ENCODE peak calls at places on chromosomes 6 and 20, in six cellular contexts. One of them, this sample, is unnamed.
A peak's percentile ranks its signal among the peaks of the same experiment; 100 is the strongest.

GRCh38 chr6:24385536-24386269 is 17.0 kb upstream of the MRS2 start:
- DNase-seq in CD8-positive, alpha-beta T cell: no peak
- DNase-seq in upper lobe of right lung: no peak
- DNase-seq in uterus: no peak
- DNase-seq in testis: no peak
- DNase-seq in H1: no peak
- DNase-seq in this sample: no peak

GRCh38 chr20:62824476-62825287 is 7.8 kb downstream of the COL9A3 start:
- DNase-seq in CD8-positive, alpha-beta T cell: peak; percentile 36
- DNase-seq in upper lobe of right lung: no peak
- DNase-seq in uterus: peak; percentile 80
- DNase-seq in testis: no peak
- DNase-seq in H1: no peak
- DNase-seq in this sample: no peak

GRCh38 chr20:10557685-10558084 is 116.1 kb downstream of the JAG1 start:
- DNase-seq in CD8-positive, alpha-beta T cell: no peak
- DNase-seq in upper lobe of right lung: no peak
- DNase-seq in uterus: no peak
- DNase-seq in testis: no peak
- DNase-seq in H1: peak; percentile 15
- DNase-seq in this sample: peak; percentile 91

GRCh38 chr6:106275692-106276091 is 49.9 kb downstream of the ATG5 start:
- DNase-seq in CD8-positive, alpha-beta T cell: no peak
- DNase-seq in upper lobe of right lung: no peak
- DNase-seq in uterus: no peak
- DNase-seq in testis: no peak
- DNase-seq in H1: no peak
- DNase-seq in this sample: no peak

GRCh38 chr6:1524040-1524480 is 85.7 kb upstream of the FOXC1 start:
- DNase-seq in CD8-positive, alpha-beta T cell: peak; percentile 81
- DNase-seq in upper lobe of right lung: peak; percentile 90
- DNase-seq in uterus: no peak
- DNase-seq in testis: peak; percentile 84
- DNase-seq in H1: peak; percentile 61
- DNase-seq in this sample: peak; percentile 34

GRCh38 chr20:2932497-2932896 is 59.2 kb downstream of the PTPRA start:
- DNase-seq in CD8-positive, alpha-beta T cell: no peak
- DNase-seq in upper lobe of right lung: no peak
- DNase-seq in uterus: no peak
- DNase-seq in testis: no peak
- DNase-seq in H1: no peak
- DNase-seq in this sample: no peak

GRCh38 chr20:4090756-4091331 is 75.5 kb upstream of the RNF24 start:
- DNase-seq in CD8-positive, alpha-beta T cell: peak; percentile 4
- DNase-seq in upper lobe of right lung: no peak
- DNase-seq in uterus: no peak
- DNase-seq in testis: no peak
- DNase-seq in H1: no peak
- DNase-seq in this sample: no peak

GRCh38 chr20:48618052-48618451 is 209.7 kb downstream of the PREX1 start:
- DNase-seq in CD8-positive, alpha-beta T cell: no peak
- DNase-seq in upper lobe of right lung: peak; percentile 61
- DNase-seq in uterus: no peak
- DNase-seq in testis: no peak
- DNase-seq in H1: no peak
- DNase-seq in this sample: no peak

GRCh38 chr20:44218441-44218840 is 7.9 kb upstream of the OSER1 start:
- DNase-seq in CD8-positive, alpha-beta T cell: peak; percentile 71
- DNase-seq in upper lobe of right lung: no peak
- DNase-seq in uterus: no peak
- DNase-seq in testis: no peak
- DNase-seq in H1: no peak
- DNase-seq in this sample: no peak

GRCh38 chr20:41361757-41362747 is 4.6 kb downstream of the EMILIN3 start:
- DNase-seq in CD8-positive, alpha-beta T cell: no peak
- DNase-seq in upper lobe of right lung: no peak
- DNase-seq in uterus: no peak
- DNase-seq in testis: no peak
- DNase-seq in H1: no peak
- DNase-seq in this sample: no peak

GRCh38 chr6:1724616-1725015 is 114.9 kb downstream of the FOXC1 start:
- DNase-seq in CD8-positive, alpha-beta T cell: no peak
- DNase-seq in upper lobe of right lung: no peak
- DNase-seq in uterus: peak; percentile 58
- DNase-seq in testis: no peak
- DNase-seq in H1: no peak
- DNase-seq in this sample: peak; percentile 72

DNA sequence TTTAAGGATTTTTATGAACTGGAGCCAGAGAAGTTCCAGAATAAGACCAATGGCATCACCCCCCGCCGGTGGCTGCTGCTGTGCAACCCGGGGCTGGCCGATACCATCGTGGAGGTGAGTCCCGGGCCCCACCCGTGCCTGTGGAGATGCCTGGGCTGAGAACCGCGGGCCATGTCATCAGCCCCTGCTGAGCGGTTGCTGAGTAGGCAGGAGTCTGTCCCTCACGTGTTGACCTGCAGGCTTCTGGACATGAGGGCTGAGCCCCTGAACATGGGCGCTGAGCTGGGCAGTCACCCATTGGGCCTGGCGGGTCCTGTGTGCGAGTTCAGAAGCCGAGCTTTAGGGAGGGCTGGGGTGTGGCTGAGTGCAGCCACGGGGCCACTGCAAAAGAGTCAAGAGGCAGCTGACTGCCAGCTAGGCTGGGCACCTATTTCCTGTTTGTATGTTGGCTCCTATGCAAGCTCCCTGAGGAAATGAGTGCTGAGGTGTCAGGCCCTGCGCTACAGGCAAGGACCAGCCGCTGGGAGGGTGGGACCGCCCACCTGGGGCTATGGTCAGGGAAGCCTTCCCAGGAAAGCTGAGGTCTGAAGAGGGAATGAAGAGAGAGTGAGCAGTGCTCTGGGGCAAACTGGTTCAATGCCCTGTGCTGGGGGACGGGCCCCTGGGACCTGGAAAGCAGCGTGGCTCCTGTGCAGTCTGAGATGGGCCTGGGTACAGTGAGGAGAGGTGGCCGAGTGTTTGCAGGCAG is 34.3 kb downstream of the PYGB start:
- DNase-seq in CD8-positive, alpha-beta T cell: no peak
- DNase-seq in upper lobe of right lung: peak; percentile 58
- DNase-seq in uterus: peak; percentile 10
- DNase-seq in testis: no peak
- DNase-seq in H1: no peak
- DNase-seq in this sample: no peak
- H3K36me3 ChIP-seq in CD8-positive, alpha-beta T cell: peaks cover 47% of the 10 kb centered on the region
- H3K36me3 ChIP-seq in upper lobe of right lung: peaks cover 97% of the 10 kb centered on the region
- H3K36me3 ChIP-seq in uterus: no peaks in the 10 kb centered on the region
- H3K36me3 ChIP-seq in testis: no peaks in the 10 kb centered on the region
- H3K36me3 ChIP-seq in H1: peaks cover 2% of the 10 kb centered on the region
- H3K36me3 ChIP-seq in this sample: peaks cover 84% of the 10 kb centered on the region

GRCh38 chr6:45703041-45703739 is 312.5 kb downstream of the CLIC5 start:
- DNase-seq in CD8-positive, alpha-beta T cell: no peak
- DNase-seq in upper lobe of right lung: no peak
- DNase-seq in uterus: no peak
- DNase-seq in testis: no peak
- DNase-seq in H1: no peak
- DNase-seq in this sample: peak; percentile 83
- H3K4me3 ChIP-seq in CD8-positive, alpha-beta T cell: no peak overlapping the region
- H3K4me3 ChIP-seq in upper lobe of right lung: no peak overlapping the region
- H3K4me3 ChIP-seq in uterus: no peak overlapping the region
- H3K4me3 ChIP-seq in testis: no peak overlapping the region
- H3K4me3 ChIP-seq in H1: no peak overlapping the region
- H3K4me3 ChIP-seq in this sample: no peak overlapping the region

DNA sequence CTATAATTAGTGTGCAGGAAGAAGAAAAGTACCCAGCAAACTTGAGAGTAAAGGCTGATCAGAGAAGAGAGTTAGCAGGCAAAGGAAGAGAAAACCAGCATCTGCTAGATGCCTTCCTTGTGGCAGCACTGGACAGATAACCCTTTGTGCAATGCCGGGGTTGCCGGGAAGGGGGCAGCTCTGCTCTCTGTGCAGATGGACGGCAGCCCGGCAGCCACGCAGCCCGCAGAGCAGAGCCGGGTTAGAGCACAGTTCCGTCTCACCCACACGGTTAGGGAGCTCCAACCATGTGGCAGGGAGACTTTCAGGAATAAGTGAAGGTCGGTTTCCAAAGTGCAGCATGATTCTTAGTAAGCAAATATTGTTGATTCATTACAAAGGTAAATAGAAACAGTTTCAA is 80.0 kb upstream of the RPS6KA2 start:
- DNase-seq in CD8-positive, alpha-beta T cell: no peak
- DNase-seq in upper lobe of right lung: peak; percentile 88
- DNase-seq in uterus: no peak
- DNase-seq in testis: peak; percentile 79
- DNase-seq in H1: peak; percentile 34
- DNase-seq in this sample: peak; percentile 32
- TF ChIP-seq CTCF in CD8-positive, alpha-beta T cell: no peak
- TF ChIP-seq CTCF in upper lobe of right lung: peak; percentile 53
- TF ChIP-seq CTCF in uterus: no peak
- TF ChIP-seq CTCF in testis: peak; percentile 27
- TF ChIP-seq CTCF in H1: peak; percentile 83
- TF ChIP-seq CTCF in this sample: peak; percentile 57

GRCh38 chr20:32451682-32452461 is 93.7 kb downstream of the ASXL1 start:
- DNase-seq in CD8-positive, alpha-beta T cell: no peak
- DNase-seq in upper lobe of right lung: peak; percentile 51
- DNase-seq in uterus: peak; percentile 19
- DNase-seq in testis: no peak
- DNase-seq in H1: no peak
- DNase-seq in this sample: no peak
- H3K36me3 ChIP-seq in CD8-positive, alpha-beta T cell: peaks cover 54% of the 10 kb centered on the region
- H3K36me3 ChIP-seq in upper lobe of right lung: peaks cover 37% of the 10 kb centered on the region
- H3K36me3 ChIP-seq in uterus: no peaks in the 10 kb centered on the region
- H3K36me3 ChIP-seq in testis: no peaks in the 10 kb centered on the region
- H3K36me3 ChIP-seq in H1: peaks cover 13% of the 10 kb centered on the region
- H3K36me3 ChIP-seq in this sample: peaks cover 4% of the 10 kb centered on the region

DNA sequence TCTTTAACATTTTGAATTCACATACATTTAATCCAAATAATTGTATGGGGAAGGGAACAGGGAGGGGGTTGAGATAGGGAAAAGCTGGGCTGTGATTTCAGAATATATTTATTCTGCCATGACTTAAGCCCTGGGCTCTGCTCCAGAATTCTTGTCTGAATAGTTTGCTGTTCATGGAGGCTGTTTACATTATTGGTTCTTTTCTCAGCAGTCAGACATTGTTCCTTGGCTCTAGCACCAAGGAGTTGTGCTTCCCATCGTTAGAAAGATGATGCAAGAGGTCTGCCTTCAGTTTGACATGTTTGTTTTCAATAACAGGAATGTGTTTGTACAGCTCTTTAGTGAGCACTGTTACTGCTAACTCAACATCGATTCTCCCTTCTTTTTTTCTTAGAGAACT is 198.8 kb upstream of the CDYL start:
- DNase-seq in CD8-positive, alpha-beta T cell: no peak
- DNase-seq in upper lobe of right lung: no peak
- DNase-seq in uterus: peak; percentile 23
- DNase-seq in testis: no peak
- DNase-seq in H1: no peak
- DNase-seq in this sample: peak; percentile 93
- H3K4me3 ChIP-seq in CD8-positive, alpha-beta T cell: no peak overlapping the region
- H3K4me3 ChIP-seq in upper lobe of right lung: no peak overlapping the region
- H3K4me3 ChIP-seq in uterus: no peak overlapping the region
- H3K4me3 ChIP-seq in testis: no peak overlapping the region
- H3K4me3 ChIP-seq in H1: no peak overlapping the region
- H3K4me3 ChIP-seq in this sample: no peak overlapping the region

DNA sequence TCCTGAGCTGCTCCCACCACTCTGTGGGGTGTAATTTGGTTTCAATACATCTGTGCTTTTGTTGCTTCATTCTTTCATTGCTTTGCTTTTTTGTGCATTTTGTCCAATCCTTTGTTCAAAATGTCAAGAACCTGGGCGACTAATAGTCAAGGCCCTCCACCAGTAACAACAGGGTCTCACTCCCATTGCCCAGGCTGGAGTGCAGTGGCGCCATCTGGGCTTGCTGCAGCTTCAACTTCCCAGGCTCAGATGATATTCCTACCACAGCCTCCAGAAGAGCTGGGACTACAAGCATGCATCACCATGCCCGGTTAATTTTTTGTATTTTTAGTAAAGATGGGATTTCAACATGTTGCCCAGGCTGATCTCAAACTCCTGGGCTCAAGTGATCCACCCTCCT is 169.2 kb downstream of the EYA2 start:
- DNase-seq in CD8-positive, alpha-beta T cell: no peak
- DNase-seq in upper lobe of right lung: no peak
- DNase-seq in uterus: no peak
- DNase-seq in testis: no peak
- DNase-seq in H1: no peak
- DNase-seq in this sample: no peak
- TF ChIP-seq CTCF in CD8-positive, alpha-beta T cell: no peak
- TF ChIP-seq CTCF in upper lobe of right lung: no peak
- TF ChIP-seq CTCF in uterus: no peak
- TF ChIP-seq CTCF in testis: no peak
- TF ChIP-seq CTCF in H1: peak; percentile 33
- TF ChIP-seq CTCF in this sample: no peak

DNA sequence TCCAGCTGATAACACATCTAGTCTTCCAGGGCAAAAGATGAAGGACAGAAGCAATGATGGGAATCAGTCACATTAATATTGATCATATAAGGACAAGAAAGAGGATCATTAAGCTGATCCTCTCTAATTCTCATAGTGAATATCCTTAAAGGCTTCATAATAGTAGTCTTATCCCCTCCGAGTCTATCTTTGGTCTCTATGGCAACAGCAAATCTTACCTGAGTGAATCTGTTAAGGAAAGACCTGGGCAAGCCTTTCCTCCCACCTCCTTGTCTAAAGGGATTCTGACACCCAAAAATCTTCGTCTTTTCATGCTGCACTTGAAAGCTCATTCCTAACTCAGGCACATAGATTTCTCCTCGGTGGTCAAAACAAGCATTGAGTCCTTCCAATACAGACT is 86.4 kb upstream of the LYRM2 start:
- DNase-seq in CD8-positive, alpha-beta T cell: no peak
- DNase-seq in upper lobe of right lung: no peak
- DNase-seq in uterus: no peak
- DNase-seq in testis: no peak
- DNase-seq in H1: no peak
- DNase-seq in this sample: no peak
- H3K36me3 ChIP-seq in CD8-positive, alpha-beta T cell: peaks cover 41% of the 10 kb centered on the region
- H3K36me3 ChIP-seq in upper lobe of right lung: peaks cover 89% of the 10 kb centered on the region
- H3K36me3 ChIP-seq in uterus: no peaks in the 10 kb centered on the region
- H3K36me3 ChIP-seq in testis: no peaks in the 10 kb centered on the region
- H3K36me3 ChIP-seq in H1: peaks cover 35% of the 10 kb centered on the region
- H3K36me3 ChIP-seq in this sample: peaks cover 11% of the 10 kb centered on the region

This sample was measured in bronchial epithelial cell.